ENCODE peak calls at places on chromosomes 5 and 9, in seven cellular contexts. W is GM23338, B is neural progenitor cell, C is PC-9, M is OCI-LY7, V is fibroblast of lung, F is HCT116. Y is an unnamed sample.

GRCh38 chr5:127564002-127564769 is 46.7 kb downstream of the PRRC1 start:
- DNase-seq in C (peak; percentile 63), F (peak; percentile 48), V (peak; percentile 45), M (peak; percentile 70), B (peak; percentile 80), W (peak; percentile 88), Y (no peak)

GRCh38 chr9:35659340-35659739 is 1.2 kb downstream of the CCDC107 start:
- DNase-seq in W (no peak), C (peak; percentile 60), F (no peak), V (peak; percentile 54), M (no peak), B (no peak), Y (no peak)

GRCh38 chr5:964821-965220 is 43.8 kb upstream of the NKD2 start:
- DNase-seq in W (no peak), B (no peak), F (no peak), V (no peak), C (no peak), M (no peak), Y (no peak)

GRCh38 chr5:168583742-168584482 is 4.7 kb upstream of the PANK3 start:
- DNase-seq in B (no peak), C (no peak), V (no peak), M (no peak), F (no peak), W (no peak), Y (peak; percentile 75)

GRCh38 chr9:121844090-121844489 is 192.7 kb downstream of the DAB2IP start:
- DNase-seq in C (no peak), F (no peak), M (no peak), W (no peak), V (peak; percentile 40), B (no peak), Y (no peak)

GRCh38 chr9:113463418-113464285 is at the start of gene RGS3:
- DNase-seq in V (peak; percentile 43), C (peak; percentile 76), B (peak; percentile 94), W (peak; percentile 96), F (peak; percentile 42), M (no peak), Y (no peak)

GRCh38 chr5:142388696-142389095 is 63.9 kb upstream of the SPRY4 start:
- DNase-seq in B (no peak), M (no peak), F (no peak), W (no peak), V (peak; percentile 40), C (peak; percentile 86), Y (no peak)

GRCh38 chr5:180381428-180381827 is 28.3 kb upstream of the GFPT2 start:
- DNase-seq in V (no peak), W (no peak), C (no peak), B (no peak), F (no peak), M (no peak), Y (no peak)

GRCh38 chr5:67181648-67182218 is 14.9 kb downstream of the CD180 start:
- DNase-seq in B (peak; percentile 16), F (no peak), V (no peak), W (peak; percentile 32), C (no peak), M (no peak), Y (no peak)

GRCh38 chr5:145743396-145744061 is 91.6 kb downstream of the PRELID2 start:
- DNase-seq in W (no peak), C (no peak), M (no peak), F (no peak), B (no peak), V (no peak), Y (no peak)

GRCh38 chr9:5435912-5436311 is 1.8 kb downstream of the PLGRKT start:
- DNase-seq in F (no peak), B (no peak), M (no peak), W (no peak), C (peak; percentile 71), V (peak; percentile 26), Y (no peak)

GRCh38 chr5:72246239-72246580 is 73.8 kb downstream of the MRPS27 start:
- DNase-seq in F (no peak), V (peak; percentile 46), C (no peak), M (peak; percentile 14), W (no peak), B (no peak), Y (no peak)

GRCh38 chr5:10474521-10475075 is 32.9 kb downstream of the ROPN1L start:
- DNase-seq in V (peak; percentile 82), W (no peak), F (no peak), M (no peak), B (no peak), C (no peak), Y (no peak)

GRCh38 chr5:78930742-78931141 is 54.4 kb downstream of the ARSB start:
- DNase-seq in W (no peak), C (no peak), M (no peak), B (peak; percentile 58), V (peak; percentile 68), F (no peak), Y (no peak)

GRCh38 chr5:55904152-55904551 is 53.0 kb downstream of the IL31RA start:
- DNase-seq in C (no peak), M (no peak), F (no peak), V (peak; percentile 52), B (no peak), W (no peak), Y (no peak)

GRCh38 chr9:6484210-6484609 is 71.2 kb downstream of the UHRF2 start:
- DNase-seq in V (no peak), W (no peak), M (no peak), F (no peak), B (peak; percentile 3), C (no peak), Y (no peak)

GRCh38 chr5:67290620-67291019 is 94.0 kb upstream of the CD180 start:
- DNase-seq in F (no peak), C (no peak), M (no peak), V (peak; percentile 57), B (no peak), W (no peak), Y (no peak)

GRCh38 chr5:151130922-151131891 is 26.4 kb downstream of the ANXA6 start:
- DNase-seq in F (no peak), W (no peak), M (no peak), V (no peak), C (peak; percentile 55), B (no peak), Y (no peak)

GRCh38 chr9:31304576-31304975 is 1079.9 kb upstream of the ACO1 start:
- DNase-seq in F (peak; percentile 23), M (no peak), C (peak; percentile 88), W (no peak), V (peak; percentile 82), B (no peak), Y (no peak)

GRCh38 chr5:78594014-78594413 is 54.6 kb downstream of the LHFPL2 start:
- DNase-seq in V (no peak), M (no peak), C (no peak), B (no peak), F (no peak), W (no peak), Y (no peak)

GRCh38 chr5:158054073-158054387 is 195.1 kb upstream of the CLINT1 start:
- DNase-seq in C (no peak), F (no peak), M (no peak), B (no peak), W (no peak), V (no peak), Y (no peak)

GRCh38 chr5:103973669-103974068 is 411.1 kb upstream of the NUDT12 start:
- DNase-seq in M (no peak), F (no peak), V (no peak), C (no peak), W (peak; percentile 31), B (peak; percentile 1), Y (no peak)

DNA sequence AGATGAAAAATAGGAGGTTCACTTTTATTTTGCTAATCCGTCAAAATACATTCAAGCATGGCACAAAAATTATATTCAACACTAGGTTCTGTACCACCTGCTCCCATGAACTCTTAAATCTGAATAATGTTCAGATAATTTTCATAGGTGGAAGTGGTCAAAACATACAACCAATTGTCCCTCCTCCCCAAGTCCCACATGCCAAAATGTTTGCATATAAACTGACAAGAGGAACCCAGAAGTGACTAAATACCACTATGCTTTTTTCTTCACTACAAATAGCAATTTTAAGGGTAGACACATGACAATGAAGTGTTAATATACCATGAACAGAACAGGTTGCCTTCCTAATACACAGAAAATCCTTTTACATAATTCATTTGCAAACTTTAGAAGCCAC is 3.7 kb downstream of the HNRNPA0 start:
- DNase-seq in W (no peak), V (no peak), B (no peak), F (no peak), C (no peak), M (no peak), Y (no peak)
- H4K20me1 ChIP-seq in W (peaks cover 37% of the 10 kb centered on the region), V (peaks cover 11% of the 10 kb centered on the region), B (peaks cover 62% of the 10 kb centered on the region), F (peaks cover 35% of the 10 kb centered on the region), C (peaks cover 42% of the 10 kb centered on the region), M (peaks cover 51% of the 10 kb centered on the region), Y (no peaks in the 10 kb centered on the region)

GRCh38 chr5:176469293-176469692 is 21.1 kb downstream of the FAF2 start:
- DNase-seq in W (no peak), V (no peak), B (no peak), C (no peak), F (no peak), M (no peak), Y (no peak)
- H4K20me1 ChIP-seq in W (peaks cover 31% of the 10 kb centered on the region), V (peaks cover 1% of the 10 kb centered on the region), B (peaks cover 22% of the 10 kb centered on the region), C (peaks cover 63% of the 10 kb centered on the region), F (peaks cover 14% of the 10 kb centered on the region), M (no peaks in the 10 kb centered on the region), Y (no peaks in the 10 kb centered on the region)

DNA sequence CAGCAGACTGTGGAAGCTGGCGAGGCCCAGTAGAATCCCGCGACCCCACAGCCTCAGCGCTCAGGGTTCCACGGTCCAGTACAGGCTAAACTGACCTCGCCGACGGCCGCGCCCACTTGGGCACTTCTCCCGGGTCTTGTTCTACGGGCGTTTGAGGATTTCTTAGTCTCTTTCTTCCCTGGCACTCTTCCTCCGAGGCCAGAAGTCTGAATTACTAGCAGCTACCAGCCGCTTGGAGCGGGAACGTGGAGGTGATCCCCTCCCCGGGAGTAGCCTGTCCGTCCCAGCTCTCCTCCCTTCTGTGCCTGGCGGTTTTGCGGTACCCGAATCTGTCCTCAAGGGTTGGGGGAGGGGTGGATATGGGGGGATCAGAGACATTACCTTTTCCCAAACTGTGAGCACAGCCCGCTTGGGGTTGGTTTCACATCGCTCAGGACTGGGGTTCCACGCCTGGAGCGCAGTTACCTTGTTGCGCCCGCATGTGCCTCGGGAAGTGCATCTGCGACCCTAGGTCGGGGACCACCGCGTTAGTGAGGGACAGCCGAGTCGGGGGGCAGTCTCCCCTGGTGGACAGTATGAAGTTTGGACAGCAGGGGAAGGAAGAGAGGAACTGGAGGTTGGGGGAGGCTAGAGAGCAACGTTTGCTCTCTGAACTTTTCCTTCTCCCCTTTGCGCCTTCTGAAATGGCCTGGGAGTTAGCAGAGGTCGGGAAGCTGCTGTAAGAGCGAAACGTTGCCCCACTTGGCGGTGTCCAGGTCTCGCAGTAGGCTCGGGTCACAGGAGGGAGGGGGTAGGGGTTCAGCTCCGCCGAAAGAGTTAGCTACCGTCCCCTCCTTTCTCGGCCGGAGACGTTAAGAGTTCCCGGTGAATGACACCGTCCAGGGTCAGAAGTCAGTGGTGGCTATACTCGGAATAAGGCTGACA is 190.8 kb downstream of the MEF2C start:
- DNase-seq in B (peak; percentile 57), W (no peak), F (no peak), C (no peak), V (peak; percentile 45), M (no peak), Y (no peak)
- H4K20me1 ChIP-seq in B (peaks cover 79% of the 10 kb centered on the region), W (no peaks in the 10 kb centered on the region), F (no peaks in the 10 kb centered on the region), C (no peaks in the 10 kb centered on the region), V (no peaks in the 10 kb centered on the region), M (no peaks in the 10 kb centered on the region), Y (no peaks in the 10 kb centered on the region)

DNA sequence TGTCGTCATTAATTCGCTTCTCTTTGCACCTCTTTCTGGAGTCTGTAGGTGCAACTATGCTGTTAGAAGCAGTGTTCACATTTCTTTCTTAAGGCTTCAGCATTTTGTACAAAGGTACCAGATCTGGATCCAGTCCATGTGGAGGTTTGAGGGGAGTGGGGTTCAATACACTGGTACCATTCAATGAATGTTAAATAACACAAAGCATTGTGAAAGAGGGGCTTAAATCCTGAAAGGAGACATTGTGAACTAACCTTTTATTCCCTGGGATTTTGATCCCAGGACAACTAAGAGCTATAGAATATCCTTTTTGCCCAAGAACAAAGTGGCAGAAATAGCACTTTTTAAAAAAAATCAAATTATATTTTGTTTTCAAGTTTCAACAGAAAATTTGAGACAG is 107.7 kb upstream of the VCAN start:
- DNase-seq in W (no peak), V (no peak), F (no peak), M (no peak), B (peak; percentile 60), C (no peak), Y (no peak)
- H4K20me1 ChIP-seq in W (no peaks in the 10 kb centered on the region), V (no peaks in the 10 kb centered on the region), F (no peaks in the 10 kb centered on the region), M (no peaks in the 10 kb centered on the region), B (no peaks in the 10 kb centered on the region), C (no peaks in the 10 kb centered on the region), Y (no peaks in the 10 kb centered on the region)

Y was measured in GM12878.